ENCODE peak calls at places on chromosomes 7 and 10, in four cellular contexts. J, K, R and C are unnamed samples.

GRCh38 chr10:133141963-133142350 is 18.1 kb upstream of the KNDC1 start:
- DNase-seq in J (no peak), K (no peak), R (no peak), C (no peak)

GRCh38 chr7:3042861-3043489 is 692 bp downstream of the CARD11 start:
- DNase-seq in J (peak), K (no peak), R (no peak), C (no peak)

GRCh38 chr10:103666109-103666508 is 172.6 kb downstream of the NEURL1 start:
- DNase-seq in J (peak), K (no peak), R (no peak), C (peak)

GRCh38 chr7:134211817-134212216 is 84.7 kb downstream of the LRGUK start:
- DNase-seq in J (peak), K (no peak), R (no peak), C (no peak)

GRCh38 chr10:71589617-71590551 is 129.7 kb downstream of the C10orf105 start:
- DNase-seq in J (no peak), K (no peak), R (peak), C (no peak)

GRCh38 chr10:7891634-7892033 is 73.3 kb downstream of the TAF3 start:
- DNase-seq in J (no peak), K (no peak), R (no peak), C (no peak)

GRCh38 chr7:139730746-139731612 is 46.8 kb downstream of the HIPK2 start:
- DNase-seq in J (no peak), K (no peak), R (no peak), C (no peak)

GRCh38 chr10:47260505-47261111 is 39.4 kb upstream of the GDF10 start:
- DNase-seq in J (peak), K (no peak), R (no peak), C (no peak)

GRCh38 chr10:80596391-80597257 is 58.9 kb downstream of the SH2D4B start:
- DNase-seq in J (peak), K (no peak), R (peak), C (peak)

GRCh38 chr10:27779462-27779861 is 33.8 kb upstream of the MKX start:
- DNase-seq in J (no peak), K (no peak), R (no peak), C (no peak)

GRCh38 chr10:21496285-21497176 is 29.0 kb downstream of the SKIDA1 start:
- DNase-seq in J (peak), K (no peak), R (peak), C (no peak)
- TF ChIP-seq FOSL1 in J (no peak), K (no peak), R (no peak), C (no peak)

GRCh38 chr7:102841290-102841689 is 71.5 kb upstream of the LRRC17 start:
- DNase-seq in J (no peak), K (no peak), R (no peak), C (no peak)

GRCh38 chr7:102840404-102840803 is 72.4 kb upstream of the LRRC17 start:
- DNase-seq in J (no peak), K (no peak), R (no peak), C (no peak)

GRCh38 chr7:102842284-102842683 is 70.5 kb upstream of the LRRC17 start:
- DNase-seq in J (no peak), K (no peak), R (no peak), C (no peak)

GRCh38 chr7:102845351-102845750 is 67.4 kb upstream of the LRRC17 start:
- DNase-seq in J (no peak), K (no peak), R (no peak), C (no peak)

GRCh38 chr7:102843850-102844249 is 69.0 kb upstream of the LRRC17 start:
- DNase-seq in J (no peak), K (no peak), R (no peak), C (no peak)
- H2AFZ ChIP-seq in J (no peak), K (no peak), R (no peak), C (no peak)

GRCh38 chr7:100166317-100166940 is 2.0 kb downstream of the GAL3ST4 start:
- DNase-seq in J (no peak), K (no peak), R (no peak), C (no peak)

GRCh38 chr7:100159099-100159623 is 638 bp upstream of the TRAPPC14 start:
- DNase-seq in J (no peak), K (no peak), R (no peak), C (no peak)

GRCh38 chr7:100160067-100160466 is 1.5 kb upstream of the TRAPPC14 start:
- DNase-seq in J (no peak), K (no peak), R (no peak), C (no peak)

GRCh38 chr7:100163871-100164270 is 4.5 kb downstream of the GAL3ST4 start:
- DNase-seq in J (no peak), K (no peak), R (no peak), C (no peak)

DNA sequence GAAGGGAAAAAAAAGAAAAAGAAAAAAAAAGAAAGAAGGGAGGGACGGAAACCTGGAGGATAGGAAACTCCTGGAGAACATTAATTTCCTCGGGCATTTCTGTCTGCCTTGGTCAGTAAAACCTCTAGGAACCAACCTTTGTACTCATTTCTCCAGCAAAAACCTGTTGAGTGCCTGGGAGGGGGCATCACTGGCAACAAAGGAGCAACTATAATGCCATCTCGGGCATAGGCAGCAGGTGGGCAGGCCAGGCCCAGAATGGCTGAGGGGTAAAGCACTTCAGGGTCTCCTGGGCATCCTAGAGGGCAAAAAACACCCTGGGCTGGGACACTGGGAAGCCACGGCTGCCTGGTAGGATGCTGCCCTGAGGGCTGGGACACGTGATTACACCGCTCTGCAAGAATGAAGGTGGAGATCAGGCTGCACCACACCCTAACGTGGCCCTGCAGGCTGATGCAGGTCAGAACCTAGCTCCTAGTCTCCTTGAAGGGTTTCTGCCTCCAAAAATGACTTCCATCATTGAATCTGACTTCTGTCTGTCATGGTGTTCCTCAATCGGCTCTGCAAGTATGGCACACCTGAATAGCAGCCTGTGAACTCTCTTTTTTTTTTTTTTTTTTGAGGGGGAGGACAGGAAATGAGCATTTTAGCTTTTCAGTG is 4.5 kb upstream of the TRAPPC14 start:
- DNase-seq in J (no peak), K (no peak), R (no peak), C (no peak)
- TF ChIP-seq FOSL1 in J (no peak), K (no peak), R (no peak), C (no peak)

DNA sequence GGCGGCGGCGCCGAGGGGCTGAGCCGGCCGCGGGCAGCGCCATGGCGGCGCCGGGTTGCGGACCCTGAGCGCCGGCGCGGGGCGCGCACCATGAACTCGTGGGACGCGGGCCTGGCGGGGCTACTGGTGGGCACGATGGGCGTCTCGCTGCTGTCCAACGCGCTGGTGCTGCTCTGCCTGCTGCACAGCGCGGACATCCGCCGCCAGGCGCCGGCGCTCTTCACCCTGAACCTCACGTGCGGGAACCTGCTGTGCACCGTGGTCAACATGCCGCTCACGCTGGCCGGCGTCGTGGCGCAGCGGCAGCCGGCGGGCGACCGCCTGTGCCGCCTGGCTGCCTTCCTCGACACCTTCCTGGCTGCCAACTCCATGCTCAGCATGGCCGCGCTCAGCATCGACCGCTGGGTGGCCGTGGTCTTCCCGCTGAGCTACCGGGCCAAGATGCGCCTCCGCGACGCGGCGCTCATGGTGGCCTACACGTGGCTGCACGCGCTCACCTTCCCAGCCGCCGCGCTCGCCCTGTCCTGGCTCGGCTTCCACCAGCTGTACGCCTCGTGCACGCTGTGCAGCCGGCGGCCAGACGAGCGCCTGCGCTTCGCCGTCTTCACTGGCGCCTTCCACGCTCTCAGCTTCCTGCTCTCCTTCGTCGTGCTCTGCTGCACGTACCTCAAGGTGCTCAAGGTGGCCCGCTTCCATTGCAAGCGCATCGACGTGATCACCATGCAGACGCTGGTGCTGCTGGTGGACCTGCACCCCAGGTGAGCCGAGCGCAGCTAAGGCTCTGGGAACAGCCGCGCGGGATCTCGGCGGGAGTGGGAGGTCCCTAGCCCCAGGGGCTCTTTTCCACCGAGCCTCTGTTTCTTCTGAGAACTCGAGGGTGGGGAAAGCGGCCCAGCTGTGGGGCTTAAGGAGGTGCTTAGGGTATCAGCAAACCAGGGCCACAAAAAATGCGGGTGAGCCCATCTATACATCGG is at the start of gene GPR26:
- DNase-seq in J (no peak), K (no peak), R (no peak), C (no peak)
- H2AFZ ChIP-seq in J (no peak), K (no peak), R (no peak), C (no peak)

DNA sequence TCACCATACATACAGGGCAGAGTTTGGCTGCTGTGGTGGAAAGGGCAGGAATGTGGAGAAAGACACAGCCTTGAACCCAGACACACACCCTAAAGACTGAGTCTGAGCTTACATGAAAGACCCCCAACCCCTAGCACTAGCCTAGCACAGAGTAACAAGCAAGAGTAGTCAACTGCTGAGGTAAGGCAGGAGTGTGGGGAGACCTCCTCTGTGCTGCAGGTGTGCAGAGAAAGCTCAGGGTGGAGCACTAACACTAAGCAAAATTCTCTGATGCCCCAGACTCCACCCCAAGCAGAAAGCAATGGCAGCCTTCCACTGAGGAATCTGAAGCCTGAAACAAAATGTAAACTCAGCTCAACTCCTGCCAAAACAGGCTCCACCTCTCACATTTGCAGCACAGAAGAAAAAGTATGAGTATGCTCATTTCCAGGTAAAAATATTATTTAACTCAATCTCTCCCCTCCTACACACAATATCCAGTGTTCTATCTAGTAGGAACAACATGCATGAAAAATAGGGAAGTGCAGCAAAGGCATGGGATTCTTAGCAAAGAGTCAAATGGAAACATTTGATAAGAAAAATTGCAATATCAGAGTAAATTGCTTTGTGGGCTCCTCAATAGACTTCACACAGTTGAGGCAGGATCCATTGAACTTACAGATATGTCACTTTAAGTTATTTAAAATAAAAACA is 151.1 kb downstream of the ANK3 start:
- DNase-seq in J (peak), K (peak), R (no peak), C (peak)
- TF ChIP-seq FOSL1 in J (no peak), K (no peak), R (no peak), C (no peak)